ENCODE peak calls at places on chromosome 7, in four cellular contexts. U is AG04450, W is foreskin fibroblast, A is brain microvascular endothelial cell. J is an unnamed sample.

GRCh38 chr7:1567082-1567771 is 2.6 kb downstream of the PSMG3 start:
- DNase-seq in U (no peak), W (no peak), A (peak), J (peak)

GRCh38 chr7:41339913-41340676 is 362.8 kb downstream of the INHBA start:
- DNase-seq in U (no peak), W (no peak), A (no peak), J (no peak)

GRCh38 chr7:28155964-28156363 is 24.6 kb downstream of the JAZF1 start:
- DNase-seq in U (no peak), A (peak), W (peak), J (peak)

GRCh38 chr7:151710121-151710640 is 166.7 kb downstream of the PRKAG2 start:
- DNase-seq in W (no peak), A (no peak), U (no peak), J (no peak)

GRCh38 chr7:151469281-151469680 is 29.3 kb upstream of the CRYGN start:
- DNase-seq in U (no peak), A (no peak), W (no peak), J (no peak)

GRCh38 chr7:2011266-2012043 is 221.3 kb downstream of the MAD1L1 start:
- DNase-seq in U (no peak), A (no peak), W (no peak), J (no peak)

GRCh38 chr7:55774327-55775050 is 88.1 kb downstream of the SEPTIN14 start:
- DNase-seq in U (no peak), W (no peak), A (no peak), J (no peak)

GRCh38 chr7:73833251-73833919 is 2.6 kb downstream of the CLDN4 start:
- DNase-seq in U (no peak), W (no peak), A (no peak), J (no peak)

GRCh38 chr7:1059200-1060091 is 15.1 kb downstream of the GPR146 start:
- DNase-seq in A (no peak), W (peak), U (no peak), J (no peak)

DNA sequence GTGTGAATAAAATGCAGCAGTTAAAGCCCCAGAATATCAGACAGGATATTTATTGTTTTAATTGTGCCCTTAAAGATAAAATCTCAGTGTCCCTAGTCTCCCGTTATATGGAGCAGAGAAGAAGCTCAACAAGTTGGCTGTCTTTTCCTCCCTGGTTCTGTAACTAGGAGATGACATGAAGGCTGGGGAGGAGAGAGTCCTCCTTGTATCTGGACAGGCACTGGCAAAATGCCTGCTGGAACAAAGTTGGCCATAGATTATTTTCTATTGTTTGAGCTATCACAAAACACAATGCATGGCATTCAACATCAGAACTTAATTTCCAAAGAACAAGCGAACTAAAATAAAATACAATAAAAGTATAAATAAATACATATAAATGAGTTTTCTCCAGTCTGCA is 694.9 kb upstream of the KCND2 start:
- DNase-seq in A (no peak), W (no peak), U (no peak), J (no peak)
- H3K4me3 ChIP-seq in A (no peak), W (no peak), U (no peak), J (no peak)

DNA sequence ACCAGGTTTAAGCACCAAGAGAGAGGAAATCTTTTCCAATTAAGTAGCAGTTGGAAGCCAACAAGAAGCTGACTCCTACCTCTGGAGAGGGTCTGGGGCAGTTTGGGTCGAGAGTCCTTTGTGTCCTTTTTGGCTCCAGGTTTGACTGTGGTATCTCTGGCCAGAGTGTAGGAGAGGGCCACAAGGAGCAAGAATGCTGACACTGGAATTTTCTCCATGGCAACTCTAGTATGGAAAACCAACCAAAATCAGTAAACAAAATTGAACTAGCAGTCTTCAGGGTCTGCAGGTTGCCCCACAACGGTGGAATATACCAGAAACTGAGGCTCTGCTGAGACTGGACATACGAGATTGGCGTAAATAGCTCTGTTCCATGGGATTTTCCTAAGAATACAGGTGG is 3.2 kb downstream of the AGR2 start:
- DNase-seq in W (no peak), U (no peak), A (no peak), J (no peak)
- H3K4me3 ChIP-seq in W (no peak), U (no peak), A (no peak), J (no peak)

GRCh38 chr7:106050743-106051110 is 61.4 kb downstream of the SYPL1 start:
- DNase-seq in A (peak), U (no peak), W (peak), J (no peak)
- H3K4me3 ChIP-seq in A (no peak), U (no peak), W (no peak), J (no peak)

DNA sequence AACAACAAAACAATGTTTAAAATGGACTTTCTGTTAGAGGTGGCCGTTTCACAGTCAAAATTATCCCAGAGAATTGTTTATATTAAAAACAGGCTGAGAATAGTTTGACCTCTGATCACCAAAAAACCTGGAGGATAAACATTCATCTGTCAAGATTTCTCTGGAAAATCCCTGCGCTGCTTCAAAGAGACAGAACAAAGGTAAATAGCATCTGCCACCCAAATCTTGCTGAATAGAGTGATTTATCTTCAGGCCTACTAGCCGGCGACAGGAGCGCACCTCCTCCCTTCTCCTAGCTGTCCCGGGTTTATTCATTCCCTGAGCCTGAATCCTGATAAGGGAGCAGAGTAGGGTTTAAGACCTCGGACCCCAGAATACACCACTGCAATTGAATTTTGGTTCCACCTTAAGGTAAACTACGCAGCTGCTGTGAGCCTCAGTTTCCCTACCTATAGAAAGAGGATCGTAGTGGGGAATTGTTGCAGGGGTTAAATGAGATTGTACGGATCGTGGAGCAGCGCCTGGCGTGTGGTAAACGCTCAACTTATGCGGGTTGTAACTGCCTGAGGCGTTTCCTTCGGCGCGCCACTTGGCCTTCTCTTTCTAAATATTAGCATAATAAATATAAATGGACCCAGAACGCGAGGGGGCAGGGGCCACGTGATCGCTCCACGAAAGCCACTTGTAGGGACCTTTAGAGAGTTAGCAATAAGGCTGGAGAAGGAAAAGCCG is 495 bp upstream of the ST7 start:
- DNase-seq in U (no peak), A (peak), W (peak), J (no peak)
- H3K4me3 ChIP-seq in U (peak), A (peak), W (peak), J (peak)

DNA sequence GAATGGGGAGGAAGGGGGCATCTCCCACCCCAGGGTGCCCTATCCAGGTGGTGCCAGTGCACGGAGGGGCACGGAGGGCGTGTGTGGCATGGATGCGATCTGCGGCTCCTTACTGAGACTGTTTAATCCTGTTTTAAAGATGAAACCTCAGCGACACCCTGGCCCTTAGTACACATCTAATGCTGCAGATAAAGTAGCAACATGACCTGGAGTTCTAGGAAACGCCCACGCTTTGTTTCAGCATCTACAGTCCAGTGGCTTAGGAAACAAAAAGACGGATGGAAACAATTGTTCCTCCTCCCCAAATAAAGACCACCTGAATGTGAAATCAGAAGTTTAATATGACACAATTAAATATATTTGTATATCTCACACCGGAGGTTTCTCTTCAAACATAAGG is 201.9 kb downstream of the DNAJB6 start:
- DNase-seq in A (no peak), W (no peak), U (no peak), J (no peak)
- H3K4me3 ChIP-seq in A (no peak), W (no peak), U (no peak), J (no peak)

DNA sequence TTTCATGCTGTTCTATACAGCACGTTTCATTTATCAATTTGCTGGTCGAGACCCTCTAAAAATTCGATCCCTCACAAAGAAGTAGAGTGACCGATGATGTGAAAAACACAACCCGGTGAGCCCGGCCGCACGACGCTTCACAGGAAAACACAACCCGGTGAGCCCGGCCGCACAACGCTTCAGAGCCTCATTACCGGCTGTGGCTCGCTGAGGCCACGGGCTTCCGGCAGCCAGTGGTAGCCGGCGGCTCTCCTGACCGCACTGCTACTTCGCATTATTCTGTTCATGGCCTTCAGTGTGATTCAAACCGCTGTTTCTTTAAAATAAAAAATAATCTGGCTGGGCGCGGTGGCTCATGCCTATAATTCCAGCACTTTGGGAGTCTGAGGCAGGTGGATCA is 42.3 kb upstream of the RBM33 start:
- DNase-seq in W (no peak), U (no peak), A (no peak), J (no peak)
- H3K4me3 ChIP-seq in W (no peak), U (no peak), A (no peak), J (no peak)

DNA sequence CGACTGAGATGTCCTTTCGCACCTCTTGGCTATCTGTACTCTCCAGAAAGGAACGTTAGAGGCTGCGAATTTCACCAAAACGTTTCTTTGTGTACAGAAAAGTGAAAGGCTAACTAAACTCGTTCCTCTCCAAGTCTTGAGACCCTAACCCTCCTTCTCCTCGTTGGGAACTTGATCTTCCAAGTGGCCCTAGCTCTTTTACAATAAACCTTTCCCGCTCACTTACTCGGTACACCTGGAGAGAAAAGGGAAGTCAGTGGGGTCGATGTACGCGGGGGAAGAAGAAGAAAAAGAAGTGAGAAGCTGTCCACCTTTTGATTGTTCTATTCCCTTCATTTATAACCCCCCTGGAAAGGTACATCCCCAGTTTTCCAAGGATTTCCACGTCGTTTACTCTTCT is 164.9 kb upstream of the PPP1R3A start:
- DNase-seq in A (no peak), U (no peak), W (no peak), J (no peak)
- H3K4me3 ChIP-seq in A (peak), U (no peak), W (no peak), J (no peak)

GRCh38 chr7:102289051-102289450 is 2.4 kb downstream of the SH2B2 start:
- DNase-seq in U (no peak), W (no peak), A (no peak), J (no peak)
- H3K4me3 ChIP-seq in U (no peak), W (no peak), A (no peak), J (no peak)

GRCh38 chr7:70570029-70570428 is 561.9 kb upstream of the GALNT17 start:
- DNase-seq in W (no peak), A (no peak), U (no peak), J (no peak)

GRCh38 chr7:70568674-70569334 is 563.1 kb upstream of the GALNT17 start:
- DNase-seq in W (no peak), U (no peak), A (no peak), J (no peak)

GRCh38 chr7:70571403-70571911 is 560.5 kb upstream of the GALNT17 start:
- DNase-seq in U (peak), W (no peak), A (peak), J (peak)

GRCh38 chr7:70570961-70571360 is 561.0 kb upstream of the GALNT17 start:
- DNase-seq in U (no peak), A (no peak), W (no peak), J (no peak)

GRCh38 chr7:70569335-70569819 is 562.6 kb upstream of the GALNT17 start:
- DNase-seq in U (no peak), W (no peak), A (no peak), J (peak)
- H3K4me3 ChIP-seq in U (no peak), W (no peak), A (no peak), J (no peak)

DNA sequence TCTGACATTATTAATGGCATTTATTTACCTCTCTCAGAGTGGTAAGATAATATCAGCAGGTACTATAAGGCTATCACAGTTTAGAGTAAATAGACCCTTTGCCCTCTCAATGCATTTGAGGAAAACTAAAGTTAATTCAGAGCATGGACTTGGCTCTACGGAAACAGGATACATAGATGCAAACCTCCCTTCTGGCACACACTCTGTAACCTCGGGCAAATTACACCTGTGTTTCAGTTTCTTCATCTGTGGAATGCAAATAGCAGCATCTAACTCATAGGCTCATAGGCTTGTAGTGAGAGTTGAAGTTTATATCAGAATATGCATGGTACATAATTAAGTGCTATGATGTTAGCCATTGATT is 5.6 kb downstream of the RAPGEF5 start:
- DNase-seq in U (no peak), A (no peak), W (no peak), J (no peak)
- H3K4me3 ChIP-seq in U (no peak), A (no peak), W (no peak), J (no peak)

J was measured in skeletal muscle cell.